ENCODE peak calls at places on chromosomes 3 and 15, in five cellular contexts. S, T, X, L and E are unnamed samples.

GRCh38 chr3:149452036-149452435 is 22.5 kb upstream of the TM4SF4 start:
- DNase-seq in S (no peak), T (no peak), X (no peak), L (no peak), E (no peak)

GRCh38 chr3:170321326-170322034 is 36.0 kb upstream of the SKIL start:
- DNase-seq in X (no peak), T (no peak), S (peak), L (no peak), E (no peak)

GRCh38 chr3:162719684-162720341 is 1223.2 kb downstream of the OTOL1 start:
- DNase-seq in L (peak), S (peak), X (no peak), T (no peak), E (no peak)

GRCh38 chr15:76865548-76865991 is 39.6 kb downstream of the SCAPER start:
- DNase-seq in X (no peak), L (no peak), T (no peak), S (no peak), E (no peak)

GRCh38 chr3:135504084-135504685 is 461.3 kb upstream of the PPP2R3A start:
- DNase-seq in L (no peak), T (no peak), S (no peak), X (no peak), E (no peak)

GRCh38 chr15:43775411-43775965 is 1.3 kb downstream of the ELL3 start:
- DNase-seq in L (peak), T (no peak), S (peak), X (no peak), E (peak)

GRCh38 chr3:88301273-88302002 is 151.7 kb downstream of the C3orf38 start:
- DNase-seq in T (no peak), L (peak), S (no peak), X (no peak), E (no peak)

GRCh38 chr3:27613846-27614500 is 108.2 kb downstream of the EOMES start:
- DNase-seq in S (peak), X (no peak), L (no peak), T (no peak), E (no peak)

GRCh38 chr15:71804695-71805470 is 5.5 kb upstream of the NR2E3 start:
- DNase-seq in S (no peak), X (no peak), L (no peak), T (no peak), E (peak)

GRCh38 chr3:51896607-51897305 is 6.4 kb downstream of the IQCF1 start:
- DNase-seq in X (no peak), L (no peak), S (no peak), T (no peak), E (no peak)